ENCODE peak calls at places on chromosomes 13 and 19, in four cellular contexts. One of them, this sample, is unnamed.

GRCh38 chr13:21402586-21403307 is 56.4 kb downstream of the ZDHHC20 start:
- DNase-seq in AG04450: no peak
- DNase-seq in GM10248: no peak
- DNase-seq in PC-3: peak
- DNase-seq in this sample: no peak

GRCh38 chr13:72963762-72964161 is 95.0 kb upstream of the KLF5 start:
- DNase-seq in GM10248: no peak
- DNase-seq in AG04450: no peak
- DNase-seq in PC-3: no peak
- DNase-seq in this sample: no peak

GRCh38 chr19:2783781-2784145 is 690 bp upstream of the SGTA start:
- DNase-seq in PC-3: no peak
- DNase-seq in AG04450: no peak
- DNase-seq in GM10248: no peak
- DNase-seq in this sample: no peak

GRCh38 chr19:18282021-18282787 is 782 bp upstream of the JUND start:
- DNase-seq in GM10248: no peak
- DNase-seq in AG04450: peak
- DNase-seq in PC-3: peak
- DNase-seq in this sample: no peak

GRCh38 chr13:44437356-44438233 is 64.0 kb downstream of the SERP2 start:
- DNase-seq in AG04450: no peak
- DNase-seq in GM10248: peak
- DNase-seq in PC-3: peak
- DNase-seq in this sample: peak

GRCh38 chr19:20503536-20503935 is 62.0 kb downstream of the ZNF737 start:
- DNase-seq in AG04450: no peak
- DNase-seq in PC-3: peak
- DNase-seq in GM10248: no peak
- DNase-seq in this sample: no peak

GRCh38 chr13:20340136-20340758 is 108.1 kb upstream of the GJB6 start:
- DNase-seq in PC-3: no peak
- DNase-seq in AG04450: no peak
- DNase-seq in GM10248: no peak
- DNase-seq in this sample: no peak

GRCh38 chr13:109390391-109390790 is 396.0 kb downstream of the IRS2 start:
- DNase-seq in GM10248: no peak
- DNase-seq in PC-3: no peak
- DNase-seq in AG04450: no peak
- DNase-seq in this sample: no peak

GRCh38 chr13:87676254-87677042 is 5.3 kb downstream of the SLITRK5 start:
- DNase-seq in AG04450: no peak
- DNase-seq in GM10248: peak
- DNase-seq in PC-3: no peak
- DNase-seq in this sample: peak

GRCh38 chr13:23020246-23020843 is 160.4 kb upstream of the SGCG start:
- DNase-seq in PC-3: peak
- DNase-seq in AG04450: no peak
- DNase-seq in GM10248: peak
- DNase-seq in this sample: peak

GRCh38 chr19:12574036-12574435 is 22.8 kb upstream of the ZNF564 start:
- DNase-seq in GM10248: peak
- DNase-seq in AG04450: no peak
- DNase-seq in PC-3: no peak
- DNase-seq in this sample: peak

GRCh38 chr13:114032121-114032799 is 58.4 kb upstream of the C13orf46 start:
- DNase-seq in GM10248: no peak
- DNase-seq in PC-3: no peak
- DNase-seq in AG04450: no peak
- DNase-seq in this sample: no peak

GRCh38 chr13:71242191-71242590 is 624.8 kb downstream of the DACH1 start:
- DNase-seq in AG04450: no peak
- DNase-seq in PC-3: no peak
- DNase-seq in GM10248: no peak
- DNase-seq in this sample: no peak

GRCh38 chr13:66803013-66803739 is 427.0 kb downstream of the PCDH9 start:
- DNase-seq in AG04450: no peak
- DNase-seq in PC-3: no peak
- DNase-seq in GM10248: no peak
- DNase-seq in this sample: no peak

GRCh38 chr13:112124100-112124499 is 57.2 kb downstream of the SOX1 start:
- DNase-seq in AG04450: no peak
- DNase-seq in PC-3: no peak
- DNase-seq in GM10248: no peak
- DNase-seq in this sample: no peak

GRCh38 chr19:799076-799881 is 2.0 kb downstream of the PTBP1 start:
- DNase-seq in GM10248: no peak
- DNase-seq in AG04450: no peak
- DNase-seq in PC-3: peak
- DNase-seq in this sample: no peak

GRCh38 chr13:112624602-112625430 is 36.9 kb upstream of the TUBGCP3 start:
- DNase-seq in AG04450: no peak
- DNase-seq in GM10248: no peak
- DNase-seq in PC-3: no peak
- DNase-seq in this sample: no peak

GRCh38 chr13:37869756-37870488 is at the start of gene TRPC4:
- DNase-seq in AG04450: no peak
- DNase-seq in GM10248: peak
- DNase-seq in PC-3: peak
- DNase-seq in this sample: peak

GRCh38 chr13:66459143-66459542 is 771.0 kb downstream of the PCDH9 start:
- DNase-seq in PC-3: no peak
- DNase-seq in AG04450: no peak
- DNase-seq in GM10248: no peak
- DNase-seq in this sample: no peak

GRCh38 chr13:110001622-110002275 is 215.4 kb upstream of the IRS2 start:
- DNase-seq in PC-3: peak
- DNase-seq in GM10248: no peak
- DNase-seq in AG04450: peak
- DNase-seq in this sample: no peak

GRCh38 chr13:101700598-101700997 is 248.1 kb downstream of the ITGBL1 start:
- DNase-seq in AG04450: no peak
- DNase-seq in GM10248: no peak
- DNase-seq in PC-3: no peak
- DNase-seq in this sample: no peak

GRCh38 chr19:51473009-51473707 is 5.2 kb upstream of the CEACAM18 start:
- DNase-seq in AG04450: peak
- DNase-seq in PC-3: peak
- DNase-seq in GM10248: peak
- DNase-seq in this sample: peak

GRCh38 chr13:50809133-50810090 is 34.1 kb downstream of the DLEU7 start:
- DNase-seq in PC-3: no peak
- DNase-seq in AG04450: no peak
- DNase-seq in GM10248: no peak
- DNase-seq in this sample: no peak

GRCh38 chr13:42305503-42305902 is 33.6 kb downstream of the AKAP11 start:
- DNase-seq in AG04450: no peak
- DNase-seq in PC-3: no peak
- DNase-seq in GM10248: no peak
- DNase-seq in this sample: no peak

GRCh38 chr19:7152568-7152967 is 83.1 kb downstream of the ZNF557 start:
- DNase-seq in PC-3: no peak
- DNase-seq in GM10248: no peak
- DNase-seq in AG04450: no peak
- DNase-seq in this sample: no peak

GRCh38 chr19:5358173-5358800 is 17.7 kb upstream of the PTPRS start:
- DNase-seq in PC-3: peak
- DNase-seq in GM10248: no peak
- DNase-seq in AG04450: no peak
- DNase-seq in this sample: no peak

GRCh38 chr13:76992548-76993001 is 694 bp downstream of the CLN5 start:
- DNase-seq in GM10248: no peak
- DNase-seq in PC-3: peak
- DNase-seq in AG04450: no peak
- DNase-seq in this sample: no peak

GRCh38 chr13:34967851-34968562 is 25.9 kb downstream of the NBEA start:
- DNase-seq in AG04450: no peak
- DNase-seq in PC-3: peak
- DNase-seq in GM10248: no peak
- DNase-seq in this sample: no peak

GRCh38 chr19:43950834-43951626 is at the start of gene ZNF221:
- DNase-seq in PC-3: peak
- DNase-seq in GM10248: peak
- DNase-seq in AG04450: peak
- DNase-seq in this sample: peak
- TF ChIP-seq CTCF in PC-3: peak
- TF ChIP-seq CTCF in GM10248: peak
- TF ChIP-seq CTCF in AG04450: peak
- TF ChIP-seq CTCF in this sample: peak

GRCh38 chr19:29596885-29597525 is 9.1 kb upstream of the POP4 start:
- DNase-seq in AG04450: peak
- DNase-seq in GM10248: no peak
- DNase-seq in PC-3: peak
- DNase-seq in this sample: no peak
- TF ChIP-seq CTCF in AG04450: peak
- TF ChIP-seq CTCF in GM10248: peak
- TF ChIP-seq CTCF in PC-3: peak
- TF ChIP-seq CTCF in this sample: no peak

GRCh38 chr19:41746593-41747227 is 8.6 kb upstream of the CEACAM6 start:
- DNase-seq in GM10248: peak
- DNase-seq in AG04450: no peak
- DNase-seq in PC-3: peak
- DNase-seq in this sample: peak
- TF ChIP-seq CTCF in GM10248: peak
- TF ChIP-seq CTCF in AG04450: peak
- TF ChIP-seq CTCF in PC-3: peak
- TF ChIP-seq CTCF in this sample: peak

GRCh38 chr19:34335914-34336313 is 29.1 kb upstream of the GPI start:
- DNase-seq in AG04450: no peak
- DNase-seq in PC-3: no peak
- DNase-seq in GM10248: no peak
- DNase-seq in this sample: no peak

GRCh38 chr19:34341935-34342680 is 22.9 kb upstream of the GPI start:
- DNase-seq in AG04450: no peak
- DNase-seq in GM10248: no peak
- DNase-seq in PC-3: no peak
- DNase-seq in this sample: no peak

GRCh38 chr19:34332027-34332786 is 32.8 kb upstream of the GPI start:
- DNase-seq in PC-3: no peak
- DNase-seq in GM10248: no peak
- DNase-seq in AG04450: no peak
- DNase-seq in this sample: no peak

GRCh38 chr19:34337747-34338146 is 27.2 kb upstream of the GPI start:
- DNase-seq in AG04450: no peak
- DNase-seq in GM10248: no peak
- DNase-seq in PC-3: no peak
- DNase-seq in this sample: no peak

DNA sequence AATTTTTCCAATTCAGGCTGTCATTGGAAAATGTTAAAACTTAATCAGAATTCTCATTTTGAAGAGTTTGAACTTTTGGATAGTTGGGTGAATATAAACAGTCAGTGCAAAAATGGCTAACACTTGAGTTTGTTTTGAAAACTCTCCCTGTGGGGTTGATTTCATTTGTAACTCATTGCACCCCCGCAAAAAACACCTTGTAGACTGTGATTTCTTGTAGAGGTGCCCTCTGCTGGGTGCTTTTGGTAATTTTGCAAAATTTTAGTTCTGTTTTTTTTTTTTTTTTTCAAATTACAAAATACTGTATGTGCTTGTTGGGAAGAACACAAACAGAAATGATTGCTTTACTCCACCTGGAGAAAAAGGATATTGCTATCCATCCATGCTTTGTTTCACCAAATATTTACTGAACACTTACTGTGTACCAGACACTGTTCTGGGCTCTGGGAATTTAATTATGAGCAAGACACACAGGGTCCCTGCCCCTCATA is 28.2 kb upstream of the GPI start:
- DNase-seq in AG04450: no peak
- DNase-seq in PC-3: peak
- DNase-seq in GM10248: peak
- DNase-seq in this sample: peak
- TF ChIP-seq CTCF in AG04450: peak
- TF ChIP-seq CTCF in PC-3: peak
- TF ChIP-seq CTCF in GM10248: peak
- TF ChIP-seq CTCF in this sample: no peak

DNA sequence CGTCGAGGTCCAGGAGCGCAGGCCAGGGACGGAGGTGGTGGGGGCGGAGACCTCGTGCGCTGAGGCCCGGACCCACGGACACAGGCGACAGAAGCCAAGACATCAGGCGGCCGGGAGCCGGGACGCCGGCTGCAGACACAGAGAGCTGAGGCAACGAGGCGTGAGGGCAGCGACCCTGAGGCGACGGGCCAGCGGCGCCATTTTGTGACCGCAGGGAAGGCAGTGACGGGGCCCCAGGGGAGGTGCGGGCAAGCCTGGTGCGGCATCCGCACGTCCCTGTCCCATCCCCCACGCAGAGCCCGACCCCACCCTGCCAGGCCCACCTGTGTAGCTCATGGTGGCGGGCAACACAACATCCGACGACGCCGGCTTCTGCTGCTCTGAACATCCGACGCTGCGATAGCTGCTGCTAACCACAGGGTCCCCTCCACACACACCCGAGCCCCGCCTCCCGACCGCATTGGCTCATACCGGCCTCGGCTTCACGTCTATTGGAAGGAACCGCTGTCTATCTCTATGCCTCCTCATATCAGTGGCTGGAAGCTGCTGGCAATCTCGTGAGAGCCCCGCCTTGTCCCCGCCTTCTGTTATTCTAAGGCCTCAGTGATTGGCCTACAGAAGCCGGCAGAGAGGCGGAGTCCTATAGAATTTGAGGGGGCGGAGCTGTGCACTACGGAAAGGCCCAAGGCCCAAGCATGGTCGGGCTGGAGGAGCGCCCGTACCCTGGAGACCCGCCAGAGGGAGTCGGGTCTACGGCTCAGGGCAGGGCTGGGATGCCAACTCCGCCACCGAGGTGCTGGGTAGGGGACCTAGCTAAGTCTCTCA is at the start of gene AKAP8L:
- DNase-seq in AG04450: peak
- DNase-seq in GM10248: peak
- DNase-seq in PC-3: peak
- DNase-seq in this sample: peak
- TF ChIP-seq CTCF in AG04450: peak
- TF ChIP-seq CTCF in GM10248: peak
- TF ChIP-seq CTCF in PC-3: peak
- TF ChIP-seq CTCF in this sample: peak

This sample was measured in GM13976.